ENCODE peak calls at places on chromosomes 7 and 10, in ten cellular contexts. G, C, Y, F, U, M, D, P, S and H are unnamed samples.

GRCh38 chr10:62885656-62886461 is 69.7 kb upstream of the EGR2 start:
- DNase-seq in M (no peak), D (no peak), P (no peak), Y (no peak), G (no peak), U (no peak), F (no peak), C (no peak), S (peak), H (no peak)

GRCh38 chr10:11757452-11757819 is 15.3 kb downstream of the ECHDC3 start:
- DNase-seq in M (no peak), Y (no peak), D (peak), C (peak), S (peak), G (no peak), F (no peak), U (peak), P (no peak), H (peak)

GRCh38 chr10:127905623-127906261 is 1.2 kb upstream of the PTPRE start:
- DNase-seq in S (no peak), M (no peak), C (no peak), U (no peak), P (no peak), G (no peak), Y (no peak), F (no peak), D (no peak), H (no peak)

GRCh38 chr7:150738092-150739044 is 1.1 kb downstream of the GIMAP5 start:
- DNase-seq in G (no peak), F (no peak), P (no peak), C (no peak), S (peak), D (no peak), U (no peak), M (no peak), Y (no peak), H (no peak)

GRCh38 chr7:137985897-137986251 is 16.0 kb downstream of the CREB3L2 start:
- DNase-seq in U (no peak), M (no peak), Y (no peak), S (no peak), F (no peak), C (no peak), D (no peak), G (no peak), P (no peak), H (peak)

GRCh38 chr10:27244976-27245375 is 4.4 kb upstream of the ACBD5 start:
- DNase-seq in F (no peak), D (no peak), P (no peak), S (no peak), U (no peak), C (no peak), G (no peak), Y (no peak), M (no peak), H (no peak)

GRCh38 chr10:89793649-89794254 is 92.4 kb downstream of the KIF20B start:
- DNase-seq in D (peak), M (no peak), F (peak), C (peak), U (no peak), P (peak), S (peak), Y (no peak), G (peak), H (peak)

GRCh38 chr10:17023386-17024298 is 106.0 kb downstream of the CUBN start:
- DNase-seq in D (no peak), Y (peak), M (no peak), P (peak), U (no peak), C (peak), F (peak), S (peak), G (no peak), H (peak)

GRCh38 chr7:107472116-107472515 is 2.3 kb downstream of the GPR22 start:
- DNase-seq in C (no peak), U (no peak), D (no peak), P (no peak), F (no peak), G (no peak), S (no peak), Y (no peak), M (no peak), H (no peak)

GRCh38 chr10:43981232-43981631 is 332.6 kb upstream of the ZNF32 start:
- DNase-seq in S (peak), U (no peak), M (no peak), Y (no peak), D (no peak), F (peak), P (no peak), G (no peak), C (no peak), H (no peak)

GRCh38 chr7:24911213-24911603 is 68.8 kb downstream of the OSBPL3 start:
- DNase-seq in C (no peak), F (no peak), P (no peak), S (no peak), G (no peak), Y (no peak), M (no peak), U (no peak), D (no peak), H (peak)

GRCh38 chr7:47803029-47803428 is 145.2 kb downstream of the PKD1L1 start:
- DNase-seq in D (no peak), S (no peak), M (no peak), P (no peak), F (no peak), Y (no peak), U (no peak), G (no peak), C (no peak), H (no peak)

GRCh38 chr7:139798892-139799291 is 21.1 kb upstream of the HIPK2 start:
- DNase-seq in U (no peak), G (no peak), M (no peak), S (no peak), F (peak), P (no peak), D (no peak), C (no peak), Y (no peak), H (no peak)

GRCh38 chr7:101201695-101202602 is 1.1 kb upstream of the MOGAT3 start:
- DNase-seq in Y (no peak), M (no peak), C (peak), D (no peak), U (no peak), S (no peak), G (no peak), P (peak), F (no peak), H (no peak)

GRCh38 chr10:70222340-70222794 is 10.9 kb downstream of the PPA1 start:
- DNase-seq in P (no peak), F (peak), U (no peak), S (peak), M (no peak), G (no peak), D (no peak), Y (no peak), C (peak), H (peak)

GRCh38 chr10:126895214-126895781 is 9.9 kb upstream of the DOCK1 start:
- DNase-seq in G (no peak), F (no peak), D (no peak), C (peak), M (no peak), P (no peak), U (no peak), Y (no peak), S (no peak), H (no peak)

GRCh38 chr10:103772096-103772845 is 83.1 kb downstream of the SH3PXD2A start:
- DNase-seq in G (no peak), U (peak), S (peak), P (peak), D (peak), C (peak), Y (peak), F (peak), M (peak), H (peak)

GRCh38 chr10:26881600-26882331 is 21.0 kb upstream of the ABI1 start:
- DNase-seq in S (peak), P (peak), M (no peak), Y (no peak), F (peak), G (peak), U (no peak), C (no peak), D (no peak), H (peak)

GRCh38 chr10:127945335-127945734 is 38.4 kb downstream of the PTPRE start:
- DNase-seq in S (peak), C (peak), D (no peak), Y (no peak), G (no peak), M (no peak), U (no peak), P (no peak), F (no peak), H (peak)

GRCh38 chr10:58299580-58299979 is 30.6 kb downstream of the CISD1 start:
- DNase-seq in G (peak), Y (peak), S (peak), C (peak), D (peak), F (peak), U (no peak), M (no peak), P (peak), H (peak)

GRCh38 chr10:132447446-132448247 is 50.6 kb downstream of the PWWP2B start:
- DNase-seq in S (peak), Y (peak), M (no peak), G (no peak), U (peak), F (no peak), D (no peak), P (peak), C (peak), H (no peak)

GRCh38 chr7:27108390-27109127 is 6.1 kb upstream of the HOXA2 start:
- DNase-seq in S (peak), G (no peak), M (no peak), P (peak), F (no peak), U (no peak), D (no peak), Y (no peak), C (peak), H (no peak)